ENCODE peak calls at places on chromosomes 4 and X, in seven cellular contexts. P is upper lobe of left lung, I is ascending aorta, J is lung, L is A549, E is OCI-LY7, F is transverse colon. O is an unnamed sample. For H3K4me1, the result is how much of the 10 kb centered on the place peaks cover.

GRCh38 chr4:152309418-152309817 is 226.5 kb downstream of the FBXW7 start:
- DNase-seq in P (no peak), E (no peak), F (no peak), L (no peak), J (no peak), I (no peak), O (no peak)

GRCh38 chrX:68183612-68184214 is 249.6 kb downstream of the OPHN1 start:
- DNase-seq in L (peak), F (no peak), E (no peak), P (no peak), I (no peak), J (no peak), O (no peak)

GRCh38 chr4:89222171-89222570 is 85.4 kb downstream of the GPRIN3 start:
- DNase-seq in L (no peak), P (no peak), I (no peak), F (no peak), E (no peak), J (no peak), O (peak)

GRCh38 chr4:48594185-48594584 is 104.1 kb downstream of the ZAR1 start:
- DNase-seq in J (no peak), P (no peak), F (no peak), I (no peak), E (no peak), L (no peak), O (no peak)

GRCh38 chrX:10178866-10179463 is 22.2 kb downstream of the CLCN4 start:
- DNase-seq in J (no peak), E (no peak), L (no peak), F (no peak), I (no peak), P (no peak), O (no peak)

GRCh38 chr4:4685810-4686209 is 144.0 kb upstream of the STX18 start:
- DNase-seq in J (no peak), I (no peak), F (no peak), P (no peak), E (no peak), L (no peak), O (no peak)

GRCh38 chr4:27886075-27886474 is 1025.4 kb downstream of the STIM2 start:
- DNase-seq in F (no peak), J (no peak), I (no peak), P (no peak), L (no peak), E (no peak), O (no peak)

GRCh38 chr4:156685308-156685707 is 286.3 kb downstream of the PDGFC start:
- DNase-seq in L (no peak), E (no peak), P (no peak), J (no peak), F (no peak), I (no peak), O (no peak)

GRCh38 chr4:77854431-77855111 is 8.1 kb upstream of the MRPL1 start:
- DNase-seq in F (no peak), L (no peak), E (no peak), I (no peak), P (no peak), J (no peak), O (no peak)

GRCh38 chr4:154590329-154591006 is at the start of gene FGA:
- DNase-seq in F (peak), L (peak), J (no peak), I (no peak), E (no peak), P (peak), O (no peak)

GRCh38 chrX:43882294-43882681 is at the start of gene MAOB:
- DNase-seq in E (no peak), P (no peak), J (no peak), F (peak), L (no peak), I (no peak), O (no peak)

GRCh38 chrX:109270580-109271484 is 211.1 kb downstream of the GUCY2F start:
- DNase-seq in E (peak), P (no peak), F (peak), L (no peak), J (peak), I (no peak), O (no peak)

GRCh38 chrX:17613979-17614572 is 123.2 kb upstream of the SCML1 start:
- DNase-seq in I (no peak), F (no peak), P (peak), J (peak), L (no peak), E (no peak), O (peak)

GRCh38 chr4:144650311-144650820 is 4.4 kb downstream of the HHIP start:
- DNase-seq in I (no peak), E (no peak), P (no peak), J (no peak), F (no peak), L (no peak), O (no peak)

GRCh38 chr4:6960154-6960553 is 50.5 kb downstream of the TBC1D14 start:
- DNase-seq in P (no peak), I (no peak), J (no peak), F (no peak), E (no peak), L (no peak), O (no peak)

GRCh38 chrX:1468250-1468772 is 15.6 kb upstream of the ASMTL start:
- DNase-seq in F (peak), P (peak), I (no peak), L (peak), J (peak), E (peak), O (peak)

GRCh38 chr4:37662861-37663390 is 23.2 kb downstream of the RELL1 start:
- DNase-seq in I (no peak), E (no peak), J (no peak), L (peak), F (no peak), P (no peak), O (no peak)

GRCh38 chr4:37663552-37663951 is 22.6 kb downstream of the RELL1 start:
- DNase-seq in P (no peak), I (no peak), J (no peak), F (no peak), L (no peak), E (no peak), O (no peak)

GRCh38 chr4:37661643-37662221 is 24.4 kb downstream of the RELL1 start:
- DNase-seq in I (no peak), E (no peak), F (no peak), J (no peak), P (no peak), L (no peak), O (no peak)

GRCh38 chr4:37664696-37665095 is 21.5 kb downstream of the RELL1 start:
- DNase-seq in I (no peak), F (no peak), L (no peak), E (no peak), P (no peak), J (no peak), O (no peak)

DNA sequence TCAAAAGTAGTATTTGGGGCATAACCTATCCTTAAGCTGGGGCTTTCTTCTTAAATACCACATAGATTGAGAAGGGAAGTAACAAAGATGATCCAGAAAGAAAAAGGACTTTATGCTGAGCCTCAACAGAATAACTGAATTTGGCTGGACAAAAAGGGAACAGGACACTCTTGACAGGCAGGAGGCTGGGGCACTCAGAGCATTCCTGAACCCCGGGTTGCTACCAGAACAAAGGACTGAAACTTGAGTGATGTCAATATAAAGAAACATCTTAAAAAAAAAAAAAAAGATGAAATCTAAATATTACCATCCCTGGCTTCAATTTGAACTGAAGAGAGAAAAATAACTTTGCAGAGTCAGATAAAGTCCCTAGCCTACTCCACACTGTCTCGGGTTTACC is 23.9 kb downstream of the RELL1 start:
- DNase-seq in F (no peak), E (no peak), L (no peak), P (no peak), J (no peak), I (no peak), O (no peak)
- H3K4me1 ChIP-seq in F (under half), E (under half), L (half or more), P (under half), J (under half), I (under half), O (under half)

GRCh38 chr4:183797041-183797444 is 108.1 kb upstream of the STOX2 start:
- DNase-seq in P (peak), L (peak), J (peak), I (no peak), E (no peak), F (peak), O (no peak)

GRCh38 chr4:183798921-183799307 is 106.2 kb upstream of the STOX2 start:
- DNase-seq in F (no peak), J (no peak), P (no peak), L (no peak), E (no peak), I (no peak), O (no peak)

GRCh38 chr4:183801460-183802168 is 103.5 kb upstream of the STOX2 start:
- DNase-seq in I (no peak), P (peak), J (peak), E (no peak), F (no peak), L (no peak), O (no peak)

GRCh38 chr4:183797445-183798248 is 107.5 kb upstream of the STOX2 start:
- DNase-seq in F (peak), L (peak), E (no peak), I (no peak), P (peak), J (peak), O (peak)

DNA sequence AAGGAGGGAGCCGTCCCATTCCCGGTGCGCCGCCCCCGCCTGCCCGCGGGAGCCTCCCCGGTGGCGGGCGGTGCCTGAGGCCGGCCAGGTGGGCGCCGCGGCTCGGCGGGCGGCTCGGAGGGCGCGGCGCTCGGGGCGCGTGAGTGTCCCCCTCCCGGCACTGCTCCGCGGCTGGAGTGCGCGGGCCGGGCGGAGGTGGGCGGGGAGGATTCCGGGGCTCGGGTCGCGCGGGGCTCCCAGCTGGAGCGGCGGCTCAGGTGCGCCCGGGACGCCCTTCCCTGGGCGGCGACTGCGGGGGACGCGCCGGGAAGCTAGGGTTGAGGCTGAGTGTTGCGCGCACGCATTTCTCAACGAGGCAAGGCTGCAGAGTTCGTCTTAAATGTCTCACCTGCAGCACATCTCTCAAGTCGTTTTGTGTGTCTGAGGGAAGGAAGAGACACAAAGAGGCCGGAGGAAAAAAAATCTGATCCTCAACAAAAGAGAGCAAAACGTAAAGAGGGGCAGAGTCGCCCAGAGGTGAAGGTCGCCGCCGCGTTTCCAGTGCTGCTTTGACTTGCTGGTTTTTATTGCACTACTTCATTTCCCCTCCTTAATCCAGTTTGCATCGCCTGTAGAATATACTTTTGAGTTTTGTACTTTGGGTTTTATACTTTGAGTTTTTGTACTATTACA is 106.7 kb upstream of the STOX2 start:
- DNase-seq in L (no peak), E (no peak), J (peak), I (no peak), F (peak), P (no peak), O (no peak)
- H3K4me3 ChIP-seq in L (peak), E (no peak), J (peak), I (peak), F (peak), P (peak), O (peak)

GRCh38 chr4:17324431-17324830 is 187.5 kb downstream of the QDPR start:
- DNase-seq in L (no peak), F (peak), I (no peak), P (no peak), J (no peak), E (peak), O (no peak)
- TF ChIP-seq CTCF in L (peak), F (peak), I (peak), P (peak), J (peak), E (peak), O (peak)

DNA sequence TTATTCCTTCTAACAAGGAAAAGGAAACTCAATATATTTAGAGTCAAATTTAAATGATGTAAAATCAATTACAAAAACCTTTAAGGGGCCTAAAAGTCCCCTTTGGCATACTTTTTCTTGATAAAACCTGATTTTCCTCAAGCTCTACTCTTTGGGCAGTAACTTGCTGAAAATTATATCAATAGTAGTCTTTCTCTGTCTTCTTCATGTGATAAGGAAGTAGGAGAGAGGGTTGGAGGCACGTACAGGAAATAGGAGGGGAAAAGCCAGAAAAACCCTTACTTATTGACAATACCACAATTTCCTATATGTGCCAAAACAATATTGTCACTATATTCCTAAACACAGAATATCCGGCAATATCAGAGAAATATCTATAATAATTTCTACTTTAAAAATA is 9.6 kb downstream of the RHOH start:
- DNase-seq in J (no peak), P (no peak), E (no peak), L (no peak), I (no peak), F (no peak), O (no peak)
- H3K4me1 ChIP-seq in J (under half), P (under half), E (half or more), L (under half), I (under half), F (under half), O (under half)